ENCODE peak calls at places on chromosomes 5 and 9, in four cellular contexts. Z, B, O and S are unnamed samples.

GRCh38 chr9:121708768-121709488 is 57.5 kb downstream of the DAB2IP start:
- DNase-seq in B (peak; percentile 58), O (no peak), Z (no peak), S (peak; percentile 14)

GRCh38 chr5:663436-664342 is 29.5 kb downstream of the TPPP start:
- DNase-seq in Z (no peak), B (no peak), O (no peak), S (no peak)

GRCh38 chr9:33884856-33885701 is 68.1 kb downstream of the UBE2R2 start:
- DNase-seq in Z (peak; percentile 17), O (no peak), B (no peak), S (no peak)

GRCh38 chr5:79093762-79094161 is 17.8 kb upstream of the BHMT start:
- DNase-seq in B (no peak), O (peak; percentile 52), Z (no peak), S (no peak)

GRCh38 chr5:61280205-61280604 is 51.9 kb upstream of the ZSWIM6 start:
- DNase-seq in O (no peak), Z (no peak), B (no peak), S (no peak)

GRCh38 chr5:31487510-31487909 is 44.4 kb downstream of the DROSHA start:
- DNase-seq in O (no peak), Z (no peak), B (no peak), S (no peak)

GRCh38 chr5:178201221-178201926 is 3.0 kb upstream of the HNRNPAB start:
- DNase-seq in O (no peak), Z (no peak), B (peak; percentile 4), S (no peak)

GRCh38 chr5:120139039-120139438 is 325.1 kb upstream of the PRR16 start:
- DNase-seq in O (peak; percentile 70), Z (no peak), B (no peak), S (no peak)

GRCh38 chr9:34124103-34124502 is 2.4 kb downstream of the DCAF12 start:
- DNase-seq in O (no peak), Z (no peak), B (no peak), S (no peak)

GRCh38 chr9:87540444-87541105 is 42.9 kb downstream of the DAPK1 start:
- DNase-seq in B (no peak), Z (no peak), O (no peak), S (no peak)

GRCh38 chr5:101009758-101010519 is 106.9 kb upstream of the ST8SIA4 start:
- DNase-seq in Z (no peak), O (no peak), B (no peak), S (no peak)

GRCh38 chr5:157306690-157307089 is 40.8 kb downstream of the CYFIP2 start:
- DNase-seq in B (no peak), O (no peak), Z (no peak), S (no peak)

GRCh38 chr5:109921735-109922395 is 232.1 kb downstream of the MAN2A1 start:
- DNase-seq in B (no peak), O (no peak), Z (no peak), S (no peak)

GRCh38 chr9:110192531-110193326 is 15.2 kb downstream of the C9orf152 start:
- DNase-seq in Z (no peak), O (no peak), B (no peak), S (no peak)

GRCh38 chr9:113628621-113629020 is 165.1 kb downstream of the RGS3 start:
- DNase-seq in O (no peak), B (no peak), Z (no peak), S (no peak)

GRCh38 chr9:113632776-113633590 is 169.5 kb downstream of the RGS3 start:
- DNase-seq in Z (no peak), B (no peak), O (no peak), S (no peak)

GRCh38 chr9:113633782-113634596 is 170.5 kb downstream of the RGS3 start:
- DNase-seq in B (peak; percentile 8), O (peak; percentile 70), Z (no peak), S (no peak)

GRCh38 chr9:113631811-113632665 is 168.5 kb downstream of the RGS3 start:
- DNase-seq in B (no peak), Z (no peak), O (no peak), S (no peak)

GRCh38 chr9:113631093-113631765 is 167.7 kb downstream of the RGS3 start:
- DNase-seq in O (no peak), B (no peak), Z (no peak), S (no peak)
- TF ChIP-seq ELF4 in O (no peak), B (no peak), Z (no peak), S (no peak)

DNA sequence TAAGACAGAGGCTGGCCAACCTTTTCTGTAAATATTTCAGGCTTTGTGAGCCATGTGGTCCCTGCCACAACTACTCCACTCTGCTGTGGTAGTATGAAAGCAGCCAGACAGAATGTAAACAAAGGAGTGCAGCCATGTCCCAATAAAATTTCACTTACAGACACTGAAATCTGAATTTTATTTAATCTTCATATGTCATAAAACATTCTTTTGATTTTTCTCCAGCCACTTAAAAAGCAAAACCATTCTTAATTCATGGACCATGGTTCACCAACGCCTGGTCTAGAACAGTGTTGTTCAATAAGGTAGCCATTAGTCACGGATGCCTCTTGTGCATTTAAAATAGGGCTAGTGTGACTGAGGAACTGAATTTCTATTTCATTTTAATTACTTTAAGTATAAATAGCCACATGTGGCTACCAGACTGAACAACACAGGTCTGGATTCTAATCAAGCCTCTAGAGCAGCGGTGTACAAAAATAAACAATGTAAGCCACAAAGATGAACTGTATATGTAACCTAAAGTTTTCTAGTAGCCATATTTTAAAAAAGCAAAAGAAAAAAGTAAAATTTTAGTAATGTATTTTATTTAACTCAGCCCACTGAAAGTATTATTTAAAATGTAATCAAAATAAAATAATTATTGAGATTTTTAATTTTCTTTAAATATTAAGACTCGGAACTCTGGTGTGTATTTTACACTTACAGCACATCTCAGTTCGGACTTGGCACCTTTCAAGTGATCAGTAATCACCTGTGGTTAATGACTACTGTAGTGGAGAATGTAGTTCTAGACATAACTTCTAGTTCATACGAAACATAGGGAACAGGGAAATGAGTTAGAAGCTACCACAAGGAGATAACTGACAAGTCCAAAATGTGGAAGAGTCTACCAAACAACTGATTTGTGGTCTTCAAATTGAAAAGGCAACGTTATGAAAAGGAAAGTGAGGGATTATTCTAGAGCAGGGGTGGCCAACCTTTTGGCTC is 14.3 kb downstream of the GEMIN5 start:
- DNase-seq in Z (no peak), O (no peak), B (no peak), S (no peak)
- TF ChIP-seq ELF4 in Z (no peak), O (no peak), B (no peak), S (no peak)

DNA sequence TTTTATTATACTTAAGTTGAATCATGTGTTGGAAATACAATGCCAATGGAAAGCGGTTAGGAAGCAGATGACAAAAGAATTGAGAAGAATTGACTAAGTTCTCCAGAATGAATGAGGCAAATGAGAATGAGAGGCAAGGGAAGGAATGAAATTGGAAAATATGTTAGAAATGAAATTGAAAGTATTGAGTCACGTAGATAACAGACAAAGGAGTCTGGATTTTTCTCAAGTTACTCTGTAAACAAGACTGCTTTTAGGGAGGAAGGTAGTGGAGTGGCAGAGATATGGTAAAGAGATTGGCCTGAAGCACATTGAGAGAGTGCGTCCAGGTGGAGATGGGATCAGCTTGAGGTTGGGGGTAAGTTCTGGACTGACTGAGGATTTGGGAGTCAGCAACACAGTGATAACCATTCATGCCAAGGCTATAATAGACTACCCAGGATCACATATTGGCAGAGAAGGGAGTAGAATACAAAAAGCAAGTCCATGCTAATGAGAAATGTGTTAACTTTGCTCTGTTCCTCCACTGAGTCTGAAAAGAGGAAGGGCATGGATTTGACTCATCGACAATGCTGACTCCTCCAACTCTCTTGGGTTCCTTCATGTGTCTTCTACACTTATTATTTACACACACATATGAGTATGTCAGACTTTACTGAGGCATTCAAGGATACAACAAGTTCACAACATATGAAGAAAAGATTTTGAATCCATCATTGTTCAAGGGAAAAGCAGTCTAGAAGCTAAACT is 814.2 kb upstream of the ZNF608 start:
- DNase-seq in Z (no peak), B (no peak), O (no peak), S (no peak)
- TF ChIP-seq ELF4 in Z (no peak), B (no peak), O (no peak), S (no peak)

GRCh38 chr5:135034186-135034962 is at the start of gene PITX1:
- DNase-seq in O (peak; percentile 52), B (peak; percentile 65), Z (peak; percentile 77), S (peak; percentile 96)
- TF ChIP-seq ELF4 in O (no peak), B (no peak), Z (no peak), S (peak; percentile 38)

DNA sequence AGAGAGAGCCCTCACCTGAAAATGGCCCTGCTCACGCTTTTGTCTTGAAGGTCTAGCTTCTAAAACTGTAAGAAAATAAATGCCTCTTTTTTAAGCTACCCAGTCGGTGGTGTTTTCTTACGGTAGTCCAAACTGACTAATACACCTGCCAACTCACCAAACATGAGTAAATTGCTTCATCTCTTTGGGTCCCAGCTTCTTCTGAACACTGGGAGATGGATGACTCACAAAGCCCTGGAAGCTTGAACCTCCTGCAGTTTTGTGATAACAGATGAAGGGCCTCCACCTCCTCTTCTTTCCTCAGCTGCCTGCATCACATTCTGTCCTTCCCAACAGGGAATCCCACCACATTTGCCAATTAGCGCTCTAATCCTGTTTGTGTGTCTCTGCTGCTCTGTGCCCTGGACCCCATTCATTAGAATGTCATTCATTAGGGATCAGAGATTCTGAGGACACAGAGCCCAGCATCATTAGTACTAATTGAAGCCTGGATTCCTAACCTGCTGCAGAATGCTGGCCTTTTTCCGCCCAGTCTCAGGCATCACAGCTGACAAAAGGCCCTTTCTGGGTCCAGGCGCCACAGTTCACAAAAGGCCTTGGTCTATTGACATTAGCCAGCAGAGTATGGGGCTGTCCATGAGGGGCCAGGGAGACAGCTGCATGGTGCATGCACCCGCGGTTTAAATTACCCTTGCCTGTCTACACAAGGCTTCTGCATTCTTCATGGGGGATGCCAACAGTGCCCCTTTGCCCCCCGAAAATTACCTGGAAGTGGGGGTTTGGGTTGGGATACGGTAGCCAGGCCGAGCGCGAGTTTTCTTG is 349.3 kb downstream of the SEMA5A start:
- DNase-seq in O (no peak), Z (no peak), B (no peak), S (no peak)
- TF ChIP-seq ELF4 in O (no peak), Z (no peak), B (no peak), S (no peak)

GRCh38 chr9:117779760-117780159 is 75.6 kb downstream of the TLR4 start:
- DNase-seq in Z (no peak), O (no peak), B (no peak), S (no peak)

GRCh38 chr9:117783828-117784227 is 79.6 kb downstream of the TLR4 start:
- DNase-seq in B (no peak), Z (no peak), O (no peak), S (no peak)

GRCh38 chr9:117777823-117778222 is 73.6 kb downstream of the TLR4 start:
- DNase-seq in O (no peak), Z (no peak), B (no peak), S (no peak)

GRCh38 chr9:117784996-117785395 is 80.8 kb downstream of the TLR4 start:
- DNase-seq in B (no peak), Z (no peak), O (no peak), S (no peak)

DNA sequence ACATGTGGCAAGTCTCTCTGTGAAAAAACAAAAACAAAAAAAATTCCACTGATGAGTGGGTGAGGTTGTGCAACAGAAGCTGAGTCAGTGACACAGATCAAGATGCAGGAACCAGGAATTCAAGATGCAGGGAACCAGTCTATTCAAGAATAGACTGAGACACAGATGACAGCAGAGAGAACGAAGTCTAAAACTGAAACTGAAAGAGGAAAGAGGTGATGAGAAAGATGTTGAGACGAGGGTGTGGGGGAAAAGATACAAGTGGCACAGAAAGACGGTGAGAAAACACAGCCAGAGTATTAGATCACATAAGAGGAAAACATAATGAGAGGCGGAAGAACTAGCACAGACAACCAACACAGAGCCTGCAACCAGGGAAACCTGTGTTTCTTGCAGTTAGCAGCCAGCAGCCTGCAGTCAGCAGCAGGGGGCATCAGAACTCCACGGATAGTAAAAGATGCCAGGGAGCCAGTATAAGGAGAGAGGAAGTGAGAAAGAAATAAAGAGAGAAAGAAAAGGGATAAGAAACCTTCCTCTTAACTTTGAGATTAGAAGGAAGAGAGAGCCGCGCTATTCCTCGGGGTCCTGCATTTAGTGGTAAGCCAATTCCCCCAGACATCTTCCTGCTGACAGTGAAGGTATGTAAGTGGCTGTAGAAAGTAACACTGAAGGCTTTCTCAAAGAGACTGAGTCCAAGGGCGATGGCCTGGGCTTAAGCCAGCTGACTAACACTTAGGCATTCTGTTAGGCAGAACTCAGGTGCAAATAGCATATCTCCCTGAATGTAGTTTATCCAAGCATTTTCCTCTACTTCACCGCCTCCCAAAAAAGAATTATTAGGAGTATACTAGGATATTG is 79.0 kb downstream of the TLR4 start:
- DNase-seq in Z (peak; percentile 24), B (peak; percentile 81), O (peak; percentile 23), S (no peak)
- TF ChIP-seq ELF4 in Z (no peak), B (no peak), O (no peak), S (no peak)